ENCODE peak calls at places on chromosomes 12 and 14, in eight cellular contexts. I is GM10248, N is PC-9, L is lower lobe of right lung, O is RWPE2, G is thyroid gland, S is A549, J is B cell. X is an unnamed sample.

GRCh38 chr14:64149921-64150320 is 144.2 kb downstream of the ESR2 start:
- DNase-seq in I (no peak), N (no peak), L (no peak), O (no peak), G (peak), S (no peak), J (no peak), X (no peak)

GRCh38 chr14:55212611-55213010 is 21.2 kb upstream of the DLGAP5 start:
- DNase-seq in I (no peak), N (no peak), L (no peak), O (no peak), G (no peak), S (no peak), J (no peak), X (no peak)

GRCh38 chr12:50041461-50041860 is 15.9 kb upstream of the ASIC1 start:
- DNase-seq in I (no peak), N (no peak), L (no peak), O (no peak), G (no peak), S (no peak), J (no peak), X (no peak)

GRCh38 chr12:120902846-120903381 is 1.2 kb downstream of the SPPL3 start:
- DNase-seq in I (no peak), N (no peak), L (no peak), O (no peak), G (no peak), S (no peak), J (no peak), X (no peak)

GRCh38 chr14:98906123-98906995 is 365.6 kb downstream of the BCL11B start:
- DNase-seq in I (no peak), N (no peak), L (no peak), O (peak), G (peak), S (peak), J (no peak), X (no peak)

GRCh38 chr12:45732250-45732649 is 2.7 kb downstream of the ARID2 start:
- DNase-seq in I (no peak), N (no peak), L (no peak), O (no peak), G (no peak), S (no peak), J (no peak), X (no peak)

GRCh38 chr14:90642239-90642717 is 174.0 kb downstream of the TTC7B start:
- DNase-seq in I (no peak), N (peak), L (no peak), O (no peak), G (no peak), S (no peak), J (no peak), X (no peak)

GRCh38 chr12:7959278-7960063 is 23.5 kb upstream of the SLC2A3 start:
- DNase-seq in I (peak), N (peak), L (no peak), O (peak), G (no peak), S (no peak), J (peak), X (peak)

GRCh38 chr12:104576980-104577925 is 120.5 kb downstream of the CHST11 start:
- DNase-seq in I (no peak), N (no peak), L (no peak), O (no peak), G (no peak), S (no peak), J (no peak), X (no peak)

GRCh38 chr12:123071401-123072304 is 79.2 kb downstream of the PITPNM2 start:
- DNase-seq in I (no peak), N (no peak), L (no peak), O (no peak), G (no peak), S (no peak), J (no peak), X (no peak)

GRCh38 chr12:12290206-12290605 is 23.4 kb upstream of the LRP6 start:
- DNase-seq in I (no peak), N (no peak), L (no peak), O (no peak), G (no peak), S (no peak), J (no peak), X (no peak)

GRCh38 chr12:94262228-94263010 is 114.0 kb downstream of the PLXNC1 start:
- DNase-seq in I (peak), N (peak), L (peak), O (no peak), G (peak), S (peak), J (peak), X (no peak)

GRCh38 chr14:50859296-50859624 is 12.6 kb upstream of the ABHD12B start:
- DNase-seq in I (no peak), N (no peak), L (no peak), O (no peak), G (no peak), S (no peak), J (no peak), X (no peak)

GRCh38 chr14:36520601-36521525 is 831 bp upstream of the NKX2-1 start:
- DNase-seq in I (peak), N (peak), L (peak), O (no peak), G (peak), S (peak), J (peak), X (peak)

GRCh38 chr12:32134144-32134888 is 27.7 kb downstream of the BICD1 start:
- DNase-seq in I (peak), N (peak), L (no peak), O (no peak), G (no peak), S (no peak), J (peak), X (no peak)

GRCh38 chr12:109744991-109745942 is 31.6 kb downstream of the FAM222A start:
- DNase-seq in I (no peak), N (peak), L (peak), O (no peak), G (no peak), S (no peak), J (no peak), X (no peak)

GRCh38 chr12:21850419-21850818 is 75.9 kb upstream of the KCNJ8 start:
- DNase-seq in I (no peak), N (no peak), L (no peak), O (no peak), G (no peak), S (no peak), J (no peak), X (no peak)

DNA sequence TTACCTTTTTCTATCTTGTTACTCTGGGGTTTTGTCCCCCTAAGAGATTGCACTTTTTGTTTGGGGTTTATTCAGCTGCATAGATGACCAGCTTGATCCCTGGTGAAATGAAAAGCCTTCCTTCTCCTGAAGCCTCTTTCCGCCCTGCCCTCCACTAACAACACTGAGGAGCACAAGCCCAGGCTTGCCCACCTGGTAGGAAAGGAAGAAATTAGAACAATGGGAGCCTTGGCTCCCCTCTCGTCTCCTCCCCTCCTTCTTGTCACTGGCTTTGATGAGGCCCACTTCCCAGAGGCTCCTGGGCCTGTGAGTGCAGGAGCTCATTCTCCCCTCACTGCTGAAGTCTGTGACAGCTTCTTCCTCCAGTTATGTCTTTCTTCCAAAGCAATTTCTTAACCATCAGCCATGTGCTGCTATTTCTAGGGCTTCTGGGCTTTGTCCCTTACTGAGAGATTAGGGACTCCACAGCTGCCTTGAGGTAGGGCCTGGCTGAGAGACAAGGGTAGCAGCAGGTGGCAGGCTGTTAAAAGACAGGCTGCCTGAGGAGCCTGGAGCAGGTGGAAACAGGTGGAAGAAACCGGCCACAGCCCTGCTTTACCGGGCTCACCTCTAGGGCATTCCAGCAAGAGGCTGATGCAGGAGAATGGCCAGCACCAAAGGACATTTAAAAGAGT is 53.7 kb upstream of the SRSF5 start:
- DNase-seq in I (no peak), N (peak), L (no peak), O (peak), G (no peak), S (no peak), J (no peak), X (no peak)
- TF ChIP-seq CTCF in I (no peak), N (no peak), L (no peak), O (no peak), G (no peak), S (no peak), J (no peak), X (no peak)

GRCh38 chr12:56600753-56601152 is 29.4 kb downstream of the BAZ2A start:
- DNase-seq in I (no peak), N (no peak), L (peak), O (no peak), G (no peak), S (no peak), J (no peak), X (no peak)

GRCh38 chr12:56599041-56599440 is 31.1 kb downstream of the BAZ2A start:
- DNase-seq in I (no peak), N (no peak), L (no peak), O (no peak), G (no peak), S (no peak), J (no peak), X (no peak)

GRCh38 chr12:56599797-56600196 is 30.3 kb downstream of the BAZ2A start:
- DNase-seq in I (no peak), N (no peak), L (peak), O (no peak), G (no peak), S (no peak), J (no peak), X (no peak)

GRCh38 chr12:56602239-56602638 is 27.9 kb downstream of the BAZ2A start:
- DNase-seq in I (no peak), N (no peak), L (no peak), O (no peak), G (no peak), S (no peak), J (no peak), X (no peak)

DNA sequence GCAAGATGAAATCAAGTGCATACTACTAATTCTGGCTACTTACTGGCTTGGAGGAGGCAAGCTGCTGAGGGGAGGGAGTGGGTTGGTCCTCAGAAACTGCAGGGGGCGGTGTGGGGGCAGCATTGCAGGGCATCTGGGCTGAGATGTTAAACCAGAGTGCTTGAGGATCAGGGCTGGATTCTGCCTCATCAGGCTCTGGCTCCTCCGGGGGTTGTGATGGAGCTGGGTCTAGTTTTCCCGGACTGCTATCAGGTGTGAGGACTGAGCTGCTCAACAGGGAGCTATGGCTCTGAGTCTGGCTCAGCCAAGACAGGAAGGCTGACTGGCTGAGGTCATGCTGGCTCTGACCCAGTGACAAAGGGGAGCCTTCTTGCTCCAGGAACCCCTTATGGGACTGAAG is 28.6 kb downstream of the BAZ2A start:
- DNase-seq in I (peak), N (no peak), L (no peak), O (no peak), G (no peak), S (peak), J (no peak), X (peak)
- TF ChIP-seq CTCF in I (no peak), N (peak), L (no peak), O (no peak), G (no peak), S (peak), J (no peak), X (no peak)

DNA sequence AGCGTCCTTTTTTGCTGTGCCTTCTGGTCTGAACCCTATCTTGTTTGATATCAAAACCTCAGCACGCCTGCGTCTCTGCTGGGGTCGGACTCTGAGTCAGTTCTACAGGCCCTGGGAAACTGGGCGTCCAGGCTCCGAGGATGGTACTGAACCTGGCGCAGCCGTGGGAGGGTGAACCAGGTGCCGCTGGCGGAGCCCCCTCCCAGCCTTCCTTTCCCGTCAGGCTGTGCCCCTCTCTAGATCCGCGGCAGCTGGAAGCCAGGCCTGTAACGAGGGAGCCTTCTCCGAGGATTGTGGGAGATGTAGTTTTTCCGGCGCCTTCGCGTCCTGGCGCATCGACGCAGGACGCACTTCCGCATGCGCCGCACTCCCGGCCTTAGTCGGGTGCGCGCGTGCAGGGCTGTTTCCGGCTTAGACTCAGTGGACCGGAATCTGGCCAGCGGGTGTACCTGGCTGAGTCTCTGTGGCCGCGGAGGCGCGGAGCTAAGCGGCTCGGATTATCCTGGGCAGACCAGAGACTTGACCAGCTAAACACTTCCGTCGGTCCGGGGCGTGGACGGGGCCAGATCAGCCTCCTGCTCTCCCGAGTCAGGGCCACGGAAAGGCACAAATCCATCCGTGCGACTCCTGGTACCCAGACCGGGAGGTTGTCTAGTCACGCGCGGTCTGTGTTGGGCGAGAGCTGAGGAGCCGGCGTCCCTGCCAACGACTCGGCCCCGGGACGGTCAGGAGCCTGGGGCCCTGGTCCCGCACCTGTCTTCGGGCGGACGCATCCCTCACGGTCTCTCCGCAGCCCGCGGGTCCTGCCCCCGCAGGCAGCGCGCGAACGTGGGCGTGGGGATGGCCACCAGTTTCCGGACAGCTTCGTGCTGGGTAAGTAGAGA is at the start of gene ZNF26:
- DNase-seq in I (peak), N (peak), L (peak), O (peak), G (peak), S (peak), J (peak), X (peak)
- TF ChIP-seq CTCF in I (no peak), N (no peak), L (no peak), O (no peak), G (no peak), S (no peak), J (no peak), X (no peak)

GRCh38 chr12:93042283-93042682 is 113.2 kb upstream of the EEA1 start:
- DNase-seq in I (no peak), N (no peak), L (no peak), O (no peak), G (no peak), S (no peak), J (no peak), X (no peak)

GRCh38 chr12:93039930-93040329 is 110.8 kb upstream of the EEA1 start:
- DNase-seq in I (no peak), N (no peak), L (no peak), O (no peak), G (no peak), S (no peak), J (no peak), X (no peak)

GRCh38 chr12:93040367-93040766 is 111.3 kb upstream of the EEA1 start:
- DNase-seq in I (no peak), N (no peak), L (no peak), O (no peak), G (no peak), S (no peak), J (no peak), X (no peak)

GRCh38 chr12:93042684-93043083 is 113.6 kb upstream of the EEA1 start:
- DNase-seq in I (no peak), N (no peak), L (no peak), O (no peak), G (no peak), S (no peak), J (no peak), X (no peak)

GRCh38 chr12:93041416-93041815 is 112.3 kb upstream of the EEA1 start:
- DNase-seq in I (no peak), N (no peak), L (no peak), O (no peak), G (no peak), S (no peak), J (no peak), X (no peak)
- TF ChIP-seq CTCF in I (no peak), N (no peak), L (no peak), O (no peak), G (no peak), S (no peak), J (no peak), X (no peak)